ENCODE peak calls at places on chromosomes 7 and 10, in nine cellular contexts. Q is omental fat pad, I is type B pancreatic cell, N is OCI-LY7, B is MM.1S, E is colonic mucosa, J is GM06990, H is GM10248, O is neural crest cell. R is an unnamed sample.

GRCh38 chr7:107874605-107875446 is 16.2 kb upstream of the DLD start:
- DNase-seq in Q (no peak), I (no peak), N (peak), B (peak), E (peak), J (no peak), H (peak), O (peak), R (peak)

GRCh38 chr7:131947661-131948060 is 391.2 kb upstream of the PODXL start:
- DNase-seq in Q (no peak), I (no peak), N (no peak), B (no peak), E (no peak), J (no peak), H (no peak), O (no peak), R (no peak)

GRCh38 chr7:43764039-43764789 is 5.7 kb downstream of the BLVRA start:
- DNase-seq in Q (peak), I (no peak), N (peak), B (no peak), E (peak), J (peak), H (peak), O (no peak), R (peak)

GRCh38 chr10:71458387-71458786 is 61.7 kb downstream of the CDH23 start:
- DNase-seq in Q (no peak), I (no peak), N (no peak), B (no peak), E (no peak), J (no peak), H (no peak), O (no peak), R (no peak)

GRCh38 chr7:64946772-64947171 is 43.7 kb downstream of the ZNF273 start:
- DNase-seq in Q (no peak), I (no peak), N (peak), B (no peak), E (no peak), J (no peak), H (peak), O (peak), R (peak)

GRCh38 chr7:42161723-42162122 is 75.3 kb downstream of the GLI3 start:
- DNase-seq in Q (no peak), I (no peak), N (no peak), B (no peak), E (no peak), J (no peak), H (no peak), O (no peak), R (no peak)

GRCh38 chr7:43711503-43711902 is 17.8 kb downstream of the COA1 start:
- DNase-seq in Q (no peak), I (no peak), N (no peak), B (no peak), E (no peak), J (no peak), H (no peak), O (no peak), R (no peak)

GRCh38 chr7:137895301-137896201 is 48.8 kb upstream of the DGKI start:
- DNase-seq in Q (no peak), I (no peak), N (no peak), B (no peak), E (no peak), J (peak), H (peak), O (no peak), R (peak)

GRCh38 chr10:3825244-3825643 is 40.2 kb upstream of the KLF6 start:
- DNase-seq in Q (no peak), I (no peak), N (no peak), B (no peak), E (peak), J (no peak), H (no peak), O (no peak), R (no peak)

GRCh38 chr10:93515071-93515962 is 18.9 kb downstream of the CEP55 start:
- DNase-seq in Q (no peak), I (no peak), N (no peak), B (no peak), E (no peak), J (no peak), H (no peak), O (no peak), R (no peak)

GRCh38 chr7:128932862-128933821 is 4.6 kb upstream of the IRF5 start:
- DNase-seq in Q (no peak), I (peak), N (peak), B (peak), E (no peak), J (peak), H (peak), O (no peak), R (peak)

GRCh38 chr10:114648368-114648767 is 9.7 kb downstream of the ABLIM1 start:
- DNase-seq in Q (no peak), I (no peak), N (no peak), B (no peak), E (peak), J (no peak), H (no peak), O (no peak), R (no peak)

GRCh38 chr7:146510088-146510680 is 393.6 kb downstream of the CNTNAP2 start:
- DNase-seq in Q (no peak), I (no peak), N (peak), B (no peak), E (no peak), J (no peak), H (no peak), O (no peak), R (no peak)

GRCh38 chr7:157570531-157571200 is 233.9 kb downstream of the DNAJB6 start:
- DNase-seq in Q (no peak), I (no peak), N (no peak), B (no peak), E (no peak), J (no peak), H (no peak), O (no peak), R (peak)

GRCh38 chr7:29035044-29035740 is 77.1 kb upstream of the TRIL start:
- DNase-seq in Q (no peak), I (no peak), N (no peak), B (no peak), E (no peak), J (no peak), H (no peak), O (no peak), R (peak)

GRCh38 chr7:129134356-129134972 is 10.0 kb upstream of the TSPAN33 start:
- DNase-seq in Q (no peak), I (no peak), N (no peak), B (no peak), E (no peak), J (no peak), H (no peak), O (no peak), R (no peak)

GRCh38 chr7:23474098-23474828 is 4.0 kb upstream of the IGF2BP3 start:
- DNase-seq in Q (no peak), I (peak), N (peak), B (peak), E (peak), J (peak), H (peak), O (peak), R (peak)

GRCh38 chr10:49713266-49713665 is 33.8 kb downstream of the C10orf53 start:
- DNase-seq in Q (no peak), I (no peak), N (no peak), B (no peak), E (no peak), J (no peak), H (no peak), O (no peak), R (no peak)

GRCh38 chr10:78774999-78775711 is 293.6 kb upstream of the ZMIZ1 start:
- DNase-seq in Q (peak), I (no peak), N (no peak), B (no peak), E (no peak), J (no peak), H (no peak), O (no peak), R (no peak)

GRCh38 chr7:110386914-110387313 is 704.0 kb upstream of the LRRN3 start:
- DNase-seq in Q (no peak), I (no peak), N (no peak), B (no peak), E (no peak), J (no peak), H (no peak), O (no peak), R (no peak)

GRCh38 chr7:87574630-87575029 is 26.1 kb downstream of the ABCB1 start:
- DNase-seq in Q (no peak), I (no peak), N (no peak), B (no peak), E (no peak), J (no peak), H (peak), O (no peak), R (peak)

GRCh38 chr10:54985732-54986131 is 184.7 kb upstream of the PCDH15 start:
- DNase-seq in Q (no peak), I (no peak), N (peak), B (peak), E (no peak), J (no peak), H (no peak), O (no peak), R (no peak)
- TF ChIP-seq CTCF in Q (no peak), I (peak), N (peak), B (peak), E (no peak), J (no peak), H (peak), O (peak), R (no peak)

DNA sequence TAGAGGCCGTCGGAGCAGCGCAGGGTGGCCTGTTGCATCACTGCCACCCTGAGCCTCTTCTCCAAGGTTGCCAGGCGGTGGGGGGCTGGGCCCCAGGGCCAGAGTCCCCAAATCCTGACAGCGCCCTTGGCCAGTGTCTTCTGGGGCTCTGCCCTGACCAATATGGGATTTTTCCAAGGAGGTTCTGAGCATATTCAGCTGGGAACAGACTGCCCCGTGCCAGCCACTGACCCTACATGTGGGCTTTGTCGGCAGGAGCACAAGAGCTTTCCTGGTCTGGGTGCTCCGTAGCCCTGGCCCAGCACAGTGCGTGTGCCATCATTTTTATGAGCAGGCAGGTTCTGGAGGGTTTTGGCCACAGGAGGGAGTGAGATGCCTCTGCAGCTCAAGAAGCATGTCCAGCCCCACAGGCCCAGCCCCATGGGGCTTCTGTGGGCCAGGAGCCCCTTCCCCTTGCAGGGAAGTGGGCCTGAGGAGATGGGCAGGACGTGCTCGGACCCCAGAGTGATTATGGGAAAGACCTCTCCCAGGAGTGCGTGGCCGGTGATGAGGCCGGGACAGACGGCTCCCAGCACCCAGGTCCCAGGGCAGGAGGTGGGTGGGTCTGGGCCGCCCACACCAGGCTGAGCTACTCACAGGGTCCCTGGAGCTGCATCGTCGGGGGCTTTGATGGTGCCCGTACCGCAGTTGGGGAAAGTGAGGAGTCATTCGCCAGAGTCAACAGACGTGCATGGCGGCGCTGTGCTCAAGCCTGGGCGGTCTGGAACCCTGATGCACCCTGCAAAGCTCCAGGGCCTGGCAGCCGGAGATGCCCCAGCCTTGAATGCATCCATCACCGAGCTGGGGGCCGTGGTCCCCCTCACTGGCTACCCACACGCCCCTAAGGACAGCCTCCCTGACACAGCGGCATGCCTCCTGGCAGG is 66.6 kb downstream of the PWWP2B start:
- DNase-seq in Q (no peak), I (no peak), N (no peak), B (no peak), E (no peak), J (no peak), H (no peak), O (no peak), R (no peak)
- TF ChIP-seq CTCF in Q (no peak), I (peak), N (peak), B (no peak), E (no peak), J (peak), H (peak), O (peak), R (no peak)

DNA sequence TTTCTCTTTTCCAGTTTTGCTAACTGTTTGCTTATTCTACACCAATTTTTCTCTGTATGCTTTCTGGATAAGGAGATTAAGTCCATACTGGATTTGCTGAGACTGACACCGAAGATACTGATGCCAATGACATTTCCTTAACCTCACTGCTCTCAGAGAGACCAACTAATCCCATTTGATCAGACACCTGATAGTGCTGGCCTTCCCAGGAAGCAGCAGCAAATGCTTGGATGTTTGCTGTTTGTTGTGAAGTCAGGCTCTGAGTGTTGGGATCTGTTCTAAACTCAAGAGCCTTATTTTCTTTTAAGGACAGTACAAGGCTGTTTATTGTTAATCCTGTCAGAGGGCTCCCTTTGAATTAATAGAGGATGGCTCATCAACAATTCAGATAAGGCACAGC is 143.3 kb downstream of the ANK3 start:
- DNase-seq in Q (no peak), I (no peak), N (no peak), B (no peak), E (no peak), J (no peak), H (no peak), O (no peak), R (no peak)
- TF ChIP-seq CTCF in Q (no peak), I (no peak), N (no peak), B (no peak), E (no peak), J (no peak), H (no peak), O (no peak), R (no peak)

DNA sequence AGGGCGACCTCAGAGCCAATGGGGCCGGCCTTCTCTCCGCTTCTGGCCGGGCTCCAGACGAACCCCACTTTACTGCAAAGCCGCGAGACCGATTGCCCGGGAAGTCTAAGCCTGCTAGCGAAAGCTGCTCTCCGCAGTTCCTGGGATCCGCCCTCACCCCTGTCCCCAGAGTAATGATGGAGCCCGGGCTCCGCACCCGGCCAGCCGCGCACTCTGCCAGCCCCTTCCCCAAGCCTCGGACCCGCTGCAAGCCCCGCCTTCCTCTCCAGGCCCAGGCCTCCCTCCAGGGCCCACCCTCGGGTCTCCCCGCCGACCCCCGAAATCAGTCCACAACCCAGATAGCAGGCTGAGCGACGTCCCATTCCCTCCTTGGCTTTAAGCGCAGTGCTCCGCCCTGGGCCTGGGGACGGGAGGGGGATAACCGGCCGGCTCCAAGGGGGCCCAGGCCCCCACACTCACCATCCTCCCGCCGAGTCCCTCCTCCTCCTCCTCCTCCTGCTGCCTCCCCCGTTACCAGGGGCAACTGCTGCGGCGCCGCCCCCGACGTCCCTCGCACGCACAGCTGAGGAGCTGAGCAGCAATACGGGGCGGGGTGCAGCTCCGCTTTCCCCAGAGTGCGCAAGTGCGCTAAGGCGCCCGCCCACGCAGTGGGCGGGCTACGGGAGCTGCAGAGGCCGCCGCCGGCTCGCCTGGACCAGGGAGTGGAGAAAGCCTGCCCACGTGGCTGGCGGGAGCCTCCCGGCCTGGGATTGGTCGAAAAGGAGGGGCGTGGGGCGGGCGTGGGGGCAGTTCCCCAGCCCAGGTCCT is at the start of gene ARL3:
- DNase-seq in Q (peak), I (peak), N (peak), B (peak), E (peak), J (peak), H (peak), O (peak), R (peak)
- TF ChIP-seq CTCF in Q (no peak), I (peak), N (peak), B (peak), E (peak), J (peak), H (no peak), O (peak), R (peak)

DNA sequence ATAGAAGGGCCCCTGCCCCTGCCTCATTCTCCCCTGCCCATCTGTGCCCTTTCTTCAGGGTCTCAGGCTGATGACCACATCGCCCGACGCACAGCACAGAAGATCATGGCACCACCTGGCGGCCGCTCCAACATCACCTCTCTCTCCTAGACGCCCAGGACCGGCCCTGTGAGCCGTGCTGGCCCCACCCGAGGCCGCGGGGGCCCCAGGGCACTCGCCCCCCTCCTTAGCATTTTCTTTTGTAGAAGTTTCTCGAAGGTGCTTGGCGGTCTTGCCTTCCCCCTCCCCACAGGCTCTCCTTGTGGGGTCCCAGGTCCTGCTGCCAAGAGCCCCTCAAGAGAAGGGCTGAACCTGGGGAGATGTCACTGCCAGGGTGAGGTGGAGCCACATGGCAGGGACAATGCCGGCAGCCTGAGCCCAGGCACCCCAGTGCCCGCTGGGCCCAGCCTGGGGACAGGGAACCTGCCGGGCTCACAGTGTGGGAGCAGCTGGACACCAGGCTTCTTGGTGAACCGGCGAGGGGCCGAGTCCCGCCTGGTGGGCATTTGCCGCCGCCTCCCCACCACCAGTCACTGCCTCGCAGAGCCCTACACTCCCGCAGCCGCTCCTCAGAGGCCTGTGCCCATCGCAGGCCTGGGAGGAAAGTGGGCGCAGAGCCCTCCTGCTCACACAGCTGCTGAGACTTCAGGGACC is 18.2 kb downstream of the DPYSL4 start:
- DNase-seq in Q (no peak), I (no peak), N (no peak), B (no peak), E (no peak), J (no peak), H (no peak), O (no peak), R (no peak)
- TF ChIP-seq CTCF in Q (no peak), I (no peak), N (no peak), B (no peak), E (no peak), J (no peak), H (no peak), O (no peak), R (no peak)

R was measured in activated CD8-positive, alpha-beta T cell treated with anti-CD3 and anti-CD28 coated beads for 36 hours.